ENCODE peak calls at places on chromosomes 7 and 10, in nine cellular contexts. One of them, this sample, is unnamed.

GRCh38 chr7:23700058-23700457 is 10.0 kb upstream of the STK31 start:
- DNase-seq in substantia nigra: no peak
- DNase-seq in brain microvascular endothelial cell: no peak
- DNase-seq in HuH-7.5: no peak
- DNase-seq in fibroblast of lung: no peak
- DNase-seq in stimulated activated naive B cell treated with anti-CD40 and anti-IgM and Interleukin-4, amounts not matched to agents 10 μg/mL and 1 μg/mL and 100 μg/mL, for 72 hours: no peak
- DNase-seq in type B pancreatic cell: no peak
- DNase-seq in activated B cell treated with CpG ODN at 0.5 μM for 24 hours: no peak
- DNase-seq in NCI-H1417: peak
- DNase-seq in this sample: no peak

GRCh38 chr10:15469066-15469465 is 98.0 kb upstream of the FAM171A1 start:
- DNase-seq in HuH-7.5: no peak
- DNase-seq in fibroblast of lung: no peak
- DNase-seq in substantia nigra: no peak
- DNase-seq in NCI-H1417: no peak
- DNase-seq in stimulated activated naive B cell treated with anti-CD40 and anti-IgM and Interleukin-4, amounts not matched to agents 10 μg/mL and 1 μg/mL and 100 μg/mL, for 72 hours: no peak
- DNase-seq in type B pancreatic cell: no peak
- DNase-seq in brain microvascular endothelial cell: no peak
- DNase-seq in activated B cell treated with CpG ODN at 0.5 μM for 24 hours: no peak
- DNase-seq in this sample: no peak

GRCh38 chr7:35011085-35011484 is 26.2 kb downstream of the DPY19L1 start:
- DNase-seq in substantia nigra: no peak
- DNase-seq in HuH-7.5: no peak
- DNase-seq in fibroblast of lung: no peak
- DNase-seq in brain microvascular endothelial cell: no peak
- DNase-seq in activated B cell treated with CpG ODN at 0.5 μM for 24 hours: no peak
- DNase-seq in NCI-H1417: no peak
- DNase-seq in stimulated activated naive B cell treated with anti-CD40 and anti-IgM and Interleukin-4, amounts not matched to agents 10 μg/mL and 1 μg/mL and 100 μg/mL, for 72 hours: no peak
- DNase-seq in type B pancreatic cell: no peak
- DNase-seq in this sample: no peak

GRCh38 chr7:7921830-7922229 is 46.8 kb upstream of the GLCCI1 start:
- DNase-seq in brain microvascular endothelial cell: no peak
- DNase-seq in substantia nigra: no peak
- DNase-seq in stimulated activated naive B cell treated with anti-CD40 and anti-IgM and Interleukin-4, amounts not matched to agents 10 μg/mL and 1 μg/mL and 100 μg/mL, for 72 hours: no peak
- DNase-seq in NCI-H1417: peak
- DNase-seq in fibroblast of lung: no peak
- DNase-seq in type B pancreatic cell: no peak
- DNase-seq in HuH-7.5: no peak
- DNase-seq in activated B cell treated with CpG ODN at 0.5 μM for 24 hours: no peak
- DNase-seq in this sample: no peak

GRCh38 chr7:111232249-111233084 is 141.5 kb downstream of the LRRN3 start:
- DNase-seq in activated B cell treated with CpG ODN at 0.5 μM for 24 hours: no peak
- DNase-seq in HuH-7.5: no peak
- DNase-seq in type B pancreatic cell: no peak
- DNase-seq in substantia nigra: no peak
- DNase-seq in brain microvascular endothelial cell: peak
- DNase-seq in fibroblast of lung: peak
- DNase-seq in NCI-H1417: no peak
- DNase-seq in stimulated activated naive B cell treated with anti-CD40 and anti-IgM and Interleukin-4, amounts not matched to agents 10 μg/mL and 1 μg/mL and 100 μg/mL, for 72 hours: no peak
- DNase-seq in this sample: no peak

GRCh38 chr10:96038476-96039387 is 4.7 kb upstream of the CCNJ start:
- DNase-seq in substantia nigra: no peak
- DNase-seq in NCI-H1417: peak
- DNase-seq in activated B cell treated with CpG ODN at 0.5 μM for 24 hours: no peak
- DNase-seq in stimulated activated naive B cell treated with anti-CD40 and anti-IgM and Interleukin-4, amounts not matched to agents 10 μg/mL and 1 μg/mL and 100 μg/mL, for 72 hours: no peak
- DNase-seq in brain microvascular endothelial cell: no peak
- DNase-seq in type B pancreatic cell: no peak
- DNase-seq in HuH-7.5: no peak
- DNase-seq in fibroblast of lung: no peak
- DNase-seq in this sample: no peak

GRCh38 chr10:19385846-19386455 is 337.4 kb downstream of the MALRD1 start:
- DNase-seq in substantia nigra: no peak
- DNase-seq in activated B cell treated with CpG ODN at 0.5 μM for 24 hours: no peak
- DNase-seq in stimulated activated naive B cell treated with anti-CD40 and anti-IgM and Interleukin-4, amounts not matched to agents 10 μg/mL and 1 μg/mL and 100 μg/mL, for 72 hours: no peak
- DNase-seq in brain microvascular endothelial cell: no peak
- DNase-seq in NCI-H1417: no peak
- DNase-seq in type B pancreatic cell: no peak
- DNase-seq in fibroblast of lung: no peak
- DNase-seq in HuH-7.5: no peak
- DNase-seq in this sample: no peak

GRCh38 chr7:86692755-86693154 is 49.0 kb downstream of the GRM3 start:
- DNase-seq in stimulated activated naive B cell treated with anti-CD40 and anti-IgM and Interleukin-4, amounts not matched to agents 10 μg/mL and 1 μg/mL and 100 μg/mL, for 72 hours: no peak
- DNase-seq in HuH-7.5: no peak
- DNase-seq in type B pancreatic cell: no peak
- DNase-seq in fibroblast of lung: no peak
- DNase-seq in activated B cell treated with CpG ODN at 0.5 μM for 24 hours: no peak
- DNase-seq in substantia nigra: no peak
- DNase-seq in brain microvascular endothelial cell: no peak
- DNase-seq in NCI-H1417: no peak
- DNase-seq in this sample: no peak

GRCh38 chr10:42491801-42492200 is 146.6 kb downstream of the ZNF33B start:
- DNase-seq in NCI-H1417: no peak
- DNase-seq in substantia nigra: no peak
- DNase-seq in brain microvascular endothelial cell: no peak
- DNase-seq in type B pancreatic cell: no peak
- DNase-seq in stimulated activated naive B cell treated with anti-CD40 and anti-IgM and Interleukin-4, amounts not matched to agents 10 μg/mL and 1 μg/mL and 100 μg/mL, for 72 hours: no peak
- DNase-seq in fibroblast of lung: no peak
- DNase-seq in activated B cell treated with CpG ODN at 0.5 μM for 24 hours: no peak
- DNase-seq in HuH-7.5: no peak
- DNase-seq in this sample: no peak

GRCh38 chr10:51667992-51668689 is 31.3 kb downstream of the CSTF2T start:
- DNase-seq in activated B cell treated with CpG ODN at 0.5 μM for 24 hours: no peak
- DNase-seq in substantia nigra: no peak
- DNase-seq in stimulated activated naive B cell treated with anti-CD40 and anti-IgM and Interleukin-4, amounts not matched to agents 10 μg/mL and 1 μg/mL and 100 μg/mL, for 72 hours: no peak
- DNase-seq in brain microvascular endothelial cell: no peak
- DNase-seq in NCI-H1417: no peak
- DNase-seq in type B pancreatic cell: no peak
- DNase-seq in HuH-7.5: no peak
- DNase-seq in fibroblast of lung: peak
- DNase-seq in this sample: peak

GRCh38 chr7:79713281-79713680 is 259.8 kb upstream of the MAGI2 start:
- DNase-seq in substantia nigra: no peak
- DNase-seq in NCI-H1417: no peak
- DNase-seq in stimulated activated naive B cell treated with anti-CD40 and anti-IgM and Interleukin-4, amounts not matched to agents 10 μg/mL and 1 μg/mL and 100 μg/mL, for 72 hours: no peak
- DNase-seq in brain microvascular endothelial cell: no peak
- DNase-seq in HuH-7.5: no peak
- DNase-seq in type B pancreatic cell: no peak
- DNase-seq in fibroblast of lung: no peak
- DNase-seq in activated B cell treated with CpG ODN at 0.5 μM for 24 hours: no peak
- DNase-seq in this sample: no peak

GRCh38 chr10:124917168-124917938 is 24.6 kb upstream of the ZRANB1 start:
- DNase-seq in HuH-7.5: peak
- DNase-seq in stimulated activated naive B cell treated with anti-CD40 and anti-IgM and Interleukin-4, amounts not matched to agents 10 μg/mL and 1 μg/mL and 100 μg/mL, for 72 hours: peak
- DNase-seq in NCI-H1417: peak
- DNase-seq in brain microvascular endothelial cell: peak
- DNase-seq in fibroblast of lung: peak
- DNase-seq in substantia nigra: no peak
- DNase-seq in type B pancreatic cell: no peak
- DNase-seq in activated B cell treated with CpG ODN at 0.5 μM for 24 hours: peak
- DNase-seq in this sample: no peak

GRCh38 chr7:109009636-109010035 is 440.0 kb downstream of the DNAJB9 start:
- DNase-seq in substantia nigra: no peak
- DNase-seq in type B pancreatic cell: no peak
- DNase-seq in stimulated activated naive B cell treated with anti-CD40 and anti-IgM and Interleukin-4, amounts not matched to agents 10 μg/mL and 1 μg/mL and 100 μg/mL, for 72 hours: no peak
- DNase-seq in NCI-H1417: no peak
- DNase-seq in brain microvascular endothelial cell: no peak
- DNase-seq in activated B cell treated with CpG ODN at 0.5 μM for 24 hours: no peak
- DNase-seq in HuH-7.5: no peak
- DNase-seq in fibroblast of lung: peak
- DNase-seq in this sample: no peak

GRCh38 chr7:88927-89921 is 103.1 kb upstream of the FAM20C start:
- DNase-seq in brain microvascular endothelial cell: peak
- DNase-seq in activated B cell treated with CpG ODN at 0.5 μM for 24 hours: no peak
- DNase-seq in type B pancreatic cell: no peak
- DNase-seq in stimulated activated naive B cell treated with anti-CD40 and anti-IgM and Interleukin-4, amounts not matched to agents 10 μg/mL and 1 μg/mL and 100 μg/mL, for 72 hours: peak
- DNase-seq in HuH-7.5: no peak
- DNase-seq in substantia nigra: peak
- DNase-seq in fibroblast of lung: peak
- DNase-seq in NCI-H1417: no peak
- DNase-seq in this sample: peak

GRCh38 chr10:25578061-25578460 is 356.0 kb upstream of the MYO3A start:
- DNase-seq in activated B cell treated with CpG ODN at 0.5 μM for 24 hours: no peak
- DNase-seq in HuH-7.5: no peak
- DNase-seq in stimulated activated naive B cell treated with anti-CD40 and anti-IgM and Interleukin-4, amounts not matched to agents 10 μg/mL and 1 μg/mL and 100 μg/mL, for 72 hours: no peak
- DNase-seq in brain microvascular endothelial cell: no peak
- DNase-seq in NCI-H1417: no peak
- DNase-seq in substantia nigra: no peak
- DNase-seq in type B pancreatic cell: no peak
- DNase-seq in fibroblast of lung: no peak
- DNase-seq in this sample: no peak

This sample was measured in AG09309.